ENCODE peak calls at places on chromosomes 7 and 10, in five cellular contexts. One of them, this sample, is unnamed.
A peak's percentile ranks its signal among the peaks of the same experiment; 100 is the strongest.

GRCh38 chr7:91463330-91463729 is 199.1 kb downstream of the FZD1 start:
- DNase-seq in iPS DF 6.9: no peak
- DNase-seq in body of pancreas: no peak
- DNase-seq in AG08396: no peak
- DNase-seq in stimulated activated CD4-positive, alpha-beta T cell treated with anti-CD3 and anti-CD28 coated beads, Interleukin-12 subunit alpha, Interleukin-12 subunit beta, amount 100 ng/mL, for 4 hours: no peak
- DNase-seq in this sample: no peak

GRCh38 chr10:71656220-71656619 is 63.4 kb downstream of the C10orf105 start:
- DNase-seq in AG08396: no peak
- DNase-seq in stimulated activated CD4-positive, alpha-beta T cell treated with anti-CD3 and anti-CD28 coated beads, Interleukin-12 subunit alpha, Interleukin-12 subunit beta, amount 100 ng/mL, for 4 hours: no peak
- DNase-seq in iPS DF 6.9: no peak
- DNase-seq in body of pancreas: no peak
- DNase-seq in this sample: no peak

GRCh38 chr7:150949564-150949963 is 28.6 kb downstream of the KCNH2 start:
- DNase-seq in AG08396: no peak
- DNase-seq in body of pancreas: no peak
- DNase-seq in iPS DF 6.9: no peak
- DNase-seq in stimulated activated CD4-positive, alpha-beta T cell treated with anti-CD3 and anti-CD28 coated beads, Interleukin-12 subunit alpha, Interleukin-12 subunit beta, amount 100 ng/mL, for 4 hours: no peak
- DNase-seq in this sample: no peak

GRCh38 chr7:30327813-30328212 is 43.4 kb downstream of the ZNRF2 start:
- DNase-seq in AG08396: no peak
- DNase-seq in iPS DF 6.9: no peak
- DNase-seq in stimulated activated CD4-positive, alpha-beta T cell treated with anti-CD3 and anti-CD28 coated beads, Interleukin-12 subunit alpha, Interleukin-12 subunit beta, amount 100 ng/mL, for 4 hours: no peak
- DNase-seq in body of pancreas: no peak
- DNase-seq in this sample: peak; percentile 13

GRCh38 chr10:95815133-95815532 is 59.2 kb downstream of the ENTPD1 start:
- DNase-seq in body of pancreas: no peak
- DNase-seq in iPS DF 6.9: no peak
- DNase-seq in AG08396: no peak
- DNase-seq in stimulated activated CD4-positive, alpha-beta T cell treated with anti-CD3 and anti-CD28 coated beads, Interleukin-12 subunit alpha, Interleukin-12 subunit beta, amount 100 ng/mL, for 4 hours: no peak
- DNase-seq in this sample: no peak

GRCh38 chr10:93280699-93281366 is 201.3 kb downstream of the MYOF start:
- DNase-seq in stimulated activated CD4-positive, alpha-beta T cell treated with anti-CD3 and anti-CD28 coated beads, Interleukin-12 subunit alpha, Interleukin-12 subunit beta, amount 100 ng/mL, for 4 hours: no peak
- DNase-seq in body of pancreas: no peak
- DNase-seq in iPS DF 6.9: peak; percentile 93
- DNase-seq in AG08396: no peak
- DNase-seq in this sample: no peak

GRCh38 chr10:121647401-121647800 is 49.2 kb upstream of the FGFR2 start:
- DNase-seq in body of pancreas: no peak
- DNase-seq in AG08396: no peak
- DNase-seq in stimulated activated CD4-positive, alpha-beta T cell treated with anti-CD3 and anti-CD28 coated beads, Interleukin-12 subunit alpha, Interleukin-12 subunit beta, amount 100 ng/mL, for 4 hours: no peak
- DNase-seq in iPS DF 6.9: no peak
- DNase-seq in this sample: no peak

GRCh38 chr7:1503390-1503789 is 799 bp downstream of the INTS1 start:
- DNase-seq in stimulated activated CD4-positive, alpha-beta T cell treated with anti-CD3 and anti-CD28 coated beads, Interleukin-12 subunit alpha, Interleukin-12 subunit beta, amount 100 ng/mL, for 4 hours: no peak
- DNase-seq in body of pancreas: no peak
- DNase-seq in AG08396: no peak
- DNase-seq in iPS DF 6.9: no peak
- DNase-seq in this sample: no peak

GRCh38 chr7:140673063-140673769 is 471 bp downstream of the ADCK2 start:
- DNase-seq in stimulated activated CD4-positive, alpha-beta T cell treated with anti-CD3 and anti-CD28 coated beads, Interleukin-12 subunit alpha, Interleukin-12 subunit beta, amount 100 ng/mL, for 4 hours: peak; percentile 60
- DNase-seq in body of pancreas: peak; percentile 76
- DNase-seq in AG08396: peak; percentile 57
- DNase-seq in iPS DF 6.9: peak; percentile 31
- DNase-seq in this sample: no peak

GRCh38 chr10:96244354-96244753 is 27.0 kb downstream of the BLNK start:
- DNase-seq in body of pancreas: no peak
- DNase-seq in AG08396: no peak
- DNase-seq in iPS DF 6.9: no peak
- DNase-seq in stimulated activated CD4-positive, alpha-beta T cell treated with anti-CD3 and anti-CD28 coated beads, Interleukin-12 subunit alpha, Interleukin-12 subunit beta, amount 100 ng/mL, for 4 hours: no peak
- DNase-seq in this sample: no peak

GRCh38 chr10:74589226-74589673 is 237.2 kb upstream of the KAT6B start:
- DNase-seq in body of pancreas: peak; percentile 95
- DNase-seq in stimulated activated CD4-positive, alpha-beta T cell treated with anti-CD3 and anti-CD28 coated beads, Interleukin-12 subunit alpha, Interleukin-12 subunit beta, amount 100 ng/mL, for 4 hours: peak; percentile 65
- DNase-seq in AG08396: peak; percentile 85
- DNase-seq in iPS DF 6.9: no peak
- DNase-seq in this sample: peak; percentile 87

GRCh38 chr7:25496394-25497103 is 268.3 kb upstream of the NPVF start:
- DNase-seq in stimulated activated CD4-positive, alpha-beta T cell treated with anti-CD3 and anti-CD28 coated beads, Interleukin-12 subunit alpha, Interleukin-12 subunit beta, amount 100 ng/mL, for 4 hours: no peak
- DNase-seq in iPS DF 6.9: no peak
- DNase-seq in body of pancreas: no peak
- DNase-seq in AG08396: no peak
- DNase-seq in this sample: no peak

GRCh38 chr7:87341441-87341840 is 4.0 kb upstream of the CROT start:
- DNase-seq in iPS DF 6.9: no peak
- DNase-seq in stimulated activated CD4-positive, alpha-beta T cell treated with anti-CD3 and anti-CD28 coated beads, Interleukin-12 subunit alpha, Interleukin-12 subunit beta, amount 100 ng/mL, for 4 hours: no peak
- DNase-seq in AG08396: no peak
- DNase-seq in body of pancreas: no peak
- DNase-seq in this sample: no peak

GRCh38 chr10:29345893-29346175 is 57.0 kb downstream of the LYZL1 start:
- DNase-seq in body of pancreas: no peak
- DNase-seq in stimulated activated CD4-positive, alpha-beta T cell treated with anti-CD3 and anti-CD28 coated beads, Interleukin-12 subunit alpha, Interleukin-12 subunit beta, amount 100 ng/mL, for 4 hours: no peak
- DNase-seq in iPS DF 6.9: no peak
- DNase-seq in AG08396: no peak
- DNase-seq in this sample: no peak

GRCh38 chr10:104233817-104234216 is 1.7 kb upstream of the CFAP43 start:
- DNase-seq in AG08396: no peak
- DNase-seq in stimulated activated CD4-positive, alpha-beta T cell treated with anti-CD3 and anti-CD28 coated beads, Interleukin-12 subunit alpha, Interleukin-12 subunit beta, amount 100 ng/mL, for 4 hours: no peak
- DNase-seq in iPS DF 6.9: no peak
- DNase-seq in body of pancreas: no peak
- DNase-seq in this sample: no peak

GRCh38 chr7:75657866-75658265 is 80.9 kb downstream of the HIP1 start:
- DNase-seq in AG08396: no peak
- DNase-seq in iPS DF 6.9: no peak
- DNase-seq in body of pancreas: no peak
- DNase-seq in stimulated activated CD4-positive, alpha-beta T cell treated with anti-CD3 and anti-CD28 coated beads, Interleukin-12 subunit alpha, Interleukin-12 subunit beta, amount 100 ng/mL, for 4 hours: no peak
- DNase-seq in this sample: no peak

GRCh38 chr10:22251751-22252285 is 34.0 kb upstream of the EBLN1 start:
- DNase-seq in stimulated activated CD4-positive, alpha-beta T cell treated with anti-CD3 and anti-CD28 coated beads, Interleukin-12 subunit alpha, Interleukin-12 subunit beta, amount 100 ng/mL, for 4 hours: peak; percentile 61
- DNase-seq in iPS DF 6.9: no peak
- DNase-seq in body of pancreas: peak; percentile 37
- DNase-seq in AG08396: peak; percentile 61
- DNase-seq in this sample: no peak

GRCh38 chr7:157822688-157823031 is 485.9 kb downstream of the DNAJB6 start:
- DNase-seq in iPS DF 6.9: no peak
- DNase-seq in body of pancreas: no peak
- DNase-seq in AG08396: no peak
- DNase-seq in stimulated activated CD4-positive, alpha-beta T cell treated with anti-CD3 and anti-CD28 coated beads, Interleukin-12 subunit alpha, Interleukin-12 subunit beta, amount 100 ng/mL, for 4 hours: no peak
- DNase-seq in this sample: no peak

GRCh38 chr7:95822717-95823116 is 50.4 kb downstream of the DYNC1I1 start:
- DNase-seq in body of pancreas: no peak
- DNase-seq in AG08396: no peak
- DNase-seq in stimulated activated CD4-positive, alpha-beta T cell treated with anti-CD3 and anti-CD28 coated beads, Interleukin-12 subunit alpha, Interleukin-12 subunit beta, amount 100 ng/mL, for 4 hours: no peak
- DNase-seq in iPS DF 6.9: no peak
- DNase-seq in this sample: no peak

This sample was measured in non-pigmented ciliary epithelial cell.